ENCODE peak calls at places on chromosomes 5 and 9, in four cellular contexts. One of them, this sample, is unnamed.

GRCh38 chr5:112762113-112762810 is 24.6 kb downstream of the APC start:
- DNase-seq in astrocyte of the spinal cord: peak
- DNase-seq in CD4-positive, alpha-beta memory T cell: no peak
- DNase-seq in NT2/D1: no peak
- DNase-seq in this sample: no peak

GRCh38 chr5:530001-530400 is 5.8 kb upstream of the SLC9A3 start:
- DNase-seq in CD4-positive, alpha-beta memory T cell: no peak
- DNase-seq in NT2/D1: no peak
- DNase-seq in astrocyte of the spinal cord: no peak
- DNase-seq in this sample: no peak

GRCh38 chr9:79573697-79573976 is 1.9 kb downstream of the TLE4 start:
- DNase-seq in astrocyte of the spinal cord: peak
- DNase-seq in NT2/D1: no peak
- DNase-seq in CD4-positive, alpha-beta memory T cell: no peak
- DNase-seq in this sample: peak

GRCh38 chr5:141512390-141513020 is 23.6 kb downstream of the PCDHGC5 start:
- DNase-seq in NT2/D1: peak
- DNase-seq in CD4-positive, alpha-beta memory T cell: peak
- DNase-seq in astrocyte of the spinal cord: peak
- DNase-seq in this sample: no peak

GRCh38 chr9:114634387-114634786 is 23.2 kb downstream of the TEX53 start:
- DNase-seq in NT2/D1: no peak
- DNase-seq in CD4-positive, alpha-beta memory T cell: no peak
- DNase-seq in astrocyte of the spinal cord: no peak
- DNase-seq in this sample: no peak

GRCh38 chr5:179610903-179611265 is 12.6 kb downstream of the HNRNPH1 start:
- DNase-seq in astrocyte of the spinal cord: no peak
- DNase-seq in NT2/D1: no peak
- DNase-seq in CD4-positive, alpha-beta memory T cell: no peak
- DNase-seq in this sample: no peak

GRCh38 chr5:75243100-75243499 is 6.4 kb upstream of the ANKRD31 start:
- DNase-seq in astrocyte of the spinal cord: no peak
- DNase-seq in NT2/D1: no peak
- DNase-seq in CD4-positive, alpha-beta memory T cell: no peak
- DNase-seq in this sample: no peak

GRCh38 chr9:20781086-20781485 is 97.0 kb downstream of the FOCAD start:
- DNase-seq in NT2/D1: no peak
- DNase-seq in astrocyte of the spinal cord: no peak
- DNase-seq in CD4-positive, alpha-beta memory T cell: no peak
- DNase-seq in this sample: no peak

GRCh38 chr9:21286654-21287053 is 18.5 kb downstream of the IFNA5 start:
- DNase-seq in CD4-positive, alpha-beta memory T cell: no peak
- DNase-seq in NT2/D1: no peak
- DNase-seq in astrocyte of the spinal cord: no peak
- DNase-seq in this sample: no peak

GRCh38 chr9:99544526-99544925 is 277.2 kb upstream of the NR4A3 start:
- DNase-seq in CD4-positive, alpha-beta memory T cell: no peak
- DNase-seq in NT2/D1: no peak
- DNase-seq in astrocyte of the spinal cord: no peak
- DNase-seq in this sample: no peak

DNA sequence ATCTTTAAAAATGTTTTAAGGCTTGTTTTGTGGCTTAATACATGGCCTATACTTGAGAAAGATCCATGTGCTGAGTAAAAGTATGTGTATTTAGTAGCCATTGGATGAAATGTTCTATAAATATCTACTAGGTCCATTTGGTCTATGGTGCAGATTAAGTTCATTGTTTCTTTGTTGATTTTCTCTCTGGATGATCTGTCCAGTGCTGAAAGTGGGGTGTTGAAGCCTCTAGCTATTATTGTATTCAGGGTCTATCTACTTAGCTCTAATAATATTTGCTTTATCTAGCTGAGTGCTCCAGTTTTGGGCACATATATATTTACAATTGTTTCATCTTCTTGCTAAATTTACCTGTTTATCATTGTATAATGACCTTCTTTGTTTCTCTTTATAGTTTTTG is 272.2 kb upstream of the NR4A3 start:
- DNase-seq in NT2/D1: no peak
- DNase-seq in astrocyte of the spinal cord: peak
- DNase-seq in CD4-positive, alpha-beta memory T cell: no peak
- DNase-seq in this sample: no peak
- H3K4me3 ChIP-seq in NT2/D1: no peak
- H3K4me3 ChIP-seq in astrocyte of the spinal cord: no peak
- H3K4me3 ChIP-seq in CD4-positive, alpha-beta memory T cell: no peak
- H3K4me3 ChIP-seq in this sample: no peak

DNA sequence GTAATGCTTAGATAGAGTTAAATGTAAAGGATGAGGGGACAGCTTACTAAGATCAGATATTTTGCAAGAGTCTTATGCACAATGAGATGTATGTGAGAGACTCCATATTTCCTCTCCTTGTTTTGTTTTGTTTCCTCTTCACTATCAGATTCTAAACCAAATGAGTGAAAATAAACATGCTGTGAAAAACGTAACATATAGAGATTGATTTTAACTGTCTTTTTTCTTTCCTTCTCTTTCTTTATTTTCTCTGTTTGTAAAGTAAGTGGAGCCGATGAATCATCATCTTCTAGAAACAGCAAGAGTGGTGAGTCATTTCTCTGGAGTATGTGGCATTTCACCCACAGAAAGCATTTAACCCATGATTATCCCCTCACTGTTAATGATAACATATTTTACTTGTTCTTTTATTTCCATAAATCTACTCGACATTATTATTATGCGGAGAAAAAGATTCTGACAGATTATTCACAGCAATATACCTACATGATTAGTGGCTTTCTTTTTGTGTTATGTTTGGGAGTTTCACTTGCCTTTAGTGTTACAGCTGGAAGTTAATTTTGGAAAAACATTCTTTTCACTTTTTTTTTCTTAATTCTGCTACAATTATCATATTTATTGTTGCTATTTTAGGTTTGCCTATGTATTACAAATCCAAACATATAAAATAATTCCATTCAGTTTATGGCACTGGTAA is 2.1 kb upstream of the ANXA1 start:
- DNase-seq in CD4-positive, alpha-beta memory T cell: peak
- DNase-seq in astrocyte of the spinal cord: peak
- DNase-seq in NT2/D1: no peak
- DNase-seq in this sample: no peak
- H3K4me3 ChIP-seq in CD4-positive, alpha-beta memory T cell: peak
- H3K4me3 ChIP-seq in astrocyte of the spinal cord: no peak
- H3K4me3 ChIP-seq in NT2/D1: no peak
- H3K4me3 ChIP-seq in this sample: peak

GRCh38 chr9:122158202-122158601 is 1.4 kb downstream of the NDUFA8 start:
- DNase-seq in astrocyte of the spinal cord: peak
- DNase-seq in CD4-positive, alpha-beta memory T cell: peak
- DNase-seq in NT2/D1: peak
- DNase-seq in this sample: no peak
- H3K4me3 ChIP-seq in astrocyte of the spinal cord: no peak
- H3K4me3 ChIP-seq in CD4-positive, alpha-beta memory T cell: no peak
- H3K4me3 ChIP-seq in NT2/D1: no peak
- H3K4me3 ChIP-seq in this sample: peak

GRCh38 chr5:178240341-178240741 is 7.7 kb upstream of the PHYKPL start:
- DNase-seq in NT2/D1: no peak
- DNase-seq in astrocyte of the spinal cord: no peak
- DNase-seq in CD4-positive, alpha-beta memory T cell: no peak
- DNase-seq in this sample: no peak
- H3K4me3 ChIP-seq in NT2/D1: no peak
- H3K4me3 ChIP-seq in astrocyte of the spinal cord: no peak
- H3K4me3 ChIP-seq in CD4-positive, alpha-beta memory T cell: no peak
- H3K4me3 ChIP-seq in this sample: no peak

DNA sequence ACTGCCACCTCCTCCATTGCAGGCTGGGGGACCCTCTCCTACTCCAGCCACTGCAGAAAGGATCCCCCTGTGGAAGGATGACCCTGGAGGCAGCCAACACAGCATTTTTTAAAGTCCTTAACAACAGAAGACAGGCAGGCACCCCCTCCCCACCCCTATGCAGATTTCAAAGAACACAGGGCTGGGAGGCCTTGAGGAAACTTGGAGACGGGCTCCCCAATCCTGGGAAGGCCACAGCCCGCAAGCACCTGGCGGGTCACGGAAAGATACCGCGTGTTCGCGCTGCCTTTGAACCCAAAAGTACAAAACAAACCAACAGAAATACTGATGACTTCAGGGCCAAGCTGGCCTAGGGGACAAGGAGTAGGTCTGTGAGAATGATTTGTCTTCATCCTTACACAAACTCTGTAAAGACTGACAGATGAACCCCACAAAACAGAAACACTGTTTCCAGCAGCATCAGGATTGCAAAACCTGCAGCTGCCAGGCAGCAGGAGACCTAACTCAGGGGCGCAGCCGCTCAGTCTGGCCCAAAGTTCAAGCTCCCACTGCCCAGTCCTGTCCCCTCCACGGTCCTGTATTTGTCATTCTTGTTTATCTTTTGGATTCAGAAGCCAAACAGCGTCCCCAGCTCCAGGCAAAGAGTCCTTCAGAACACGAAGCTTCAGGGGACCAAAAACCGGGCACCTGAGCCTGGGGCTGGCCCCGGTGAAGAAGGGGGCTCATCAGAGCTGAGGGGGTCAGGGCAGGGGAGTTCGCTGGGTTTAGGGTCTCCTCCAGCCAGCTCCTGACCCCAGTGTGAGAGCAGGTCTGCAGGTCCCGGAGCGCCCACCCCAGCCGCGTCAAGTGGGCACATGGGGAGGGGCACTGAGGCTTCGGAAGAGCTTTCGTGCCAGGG is 13.6 kb downstream of the VAV2 start:
- DNase-seq in NT2/D1: no peak
- DNase-seq in astrocyte of the spinal cord: no peak
- DNase-seq in CD4-positive, alpha-beta memory T cell: no peak
- DNase-seq in this sample: no peak
- H3K4me3 ChIP-seq in NT2/D1: no peak
- H3K4me3 ChIP-seq in astrocyte of the spinal cord: no peak
- H3K4me3 ChIP-seq in CD4-positive, alpha-beta memory T cell: no peak
- H3K4me3 ChIP-seq in this sample: peak

DNA sequence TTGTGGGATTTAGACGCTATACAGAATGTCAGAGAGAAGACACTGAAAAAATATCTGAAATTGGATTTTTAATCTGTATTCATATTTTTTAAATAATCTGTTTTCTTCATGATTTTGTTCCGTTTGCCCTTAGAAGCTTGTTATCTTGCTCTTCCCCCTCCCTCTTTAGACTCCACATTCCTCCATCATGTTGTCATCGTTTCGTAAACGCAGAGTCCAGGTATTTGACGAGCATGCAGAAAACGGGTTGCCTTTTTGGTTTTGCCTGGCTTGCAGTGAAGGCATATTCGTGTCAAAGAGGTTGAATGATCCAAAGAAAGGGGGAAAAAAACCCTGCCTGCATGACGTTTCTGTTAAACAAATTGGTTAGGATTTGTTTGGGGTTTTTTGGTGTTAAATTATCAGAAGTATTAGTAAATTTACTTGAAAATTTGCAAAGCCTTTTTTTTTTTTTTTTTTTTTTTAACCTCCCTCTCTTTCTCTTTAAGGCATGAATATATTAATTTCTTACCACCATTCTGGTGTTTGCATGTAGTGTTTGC is 2.9 kb downstream of the SPTAN1 start:
- DNase-seq in CD4-positive, alpha-beta memory T cell: no peak
- DNase-seq in astrocyte of the spinal cord: peak
- DNase-seq in NT2/D1: peak
- DNase-seq in this sample: no peak
- H3K4me3 ChIP-seq in CD4-positive, alpha-beta memory T cell: no peak
- H3K4me3 ChIP-seq in astrocyte of the spinal cord: peak
- H3K4me3 ChIP-seq in NT2/D1: no peak
- H3K4me3 ChIP-seq in this sample: peak

DNA sequence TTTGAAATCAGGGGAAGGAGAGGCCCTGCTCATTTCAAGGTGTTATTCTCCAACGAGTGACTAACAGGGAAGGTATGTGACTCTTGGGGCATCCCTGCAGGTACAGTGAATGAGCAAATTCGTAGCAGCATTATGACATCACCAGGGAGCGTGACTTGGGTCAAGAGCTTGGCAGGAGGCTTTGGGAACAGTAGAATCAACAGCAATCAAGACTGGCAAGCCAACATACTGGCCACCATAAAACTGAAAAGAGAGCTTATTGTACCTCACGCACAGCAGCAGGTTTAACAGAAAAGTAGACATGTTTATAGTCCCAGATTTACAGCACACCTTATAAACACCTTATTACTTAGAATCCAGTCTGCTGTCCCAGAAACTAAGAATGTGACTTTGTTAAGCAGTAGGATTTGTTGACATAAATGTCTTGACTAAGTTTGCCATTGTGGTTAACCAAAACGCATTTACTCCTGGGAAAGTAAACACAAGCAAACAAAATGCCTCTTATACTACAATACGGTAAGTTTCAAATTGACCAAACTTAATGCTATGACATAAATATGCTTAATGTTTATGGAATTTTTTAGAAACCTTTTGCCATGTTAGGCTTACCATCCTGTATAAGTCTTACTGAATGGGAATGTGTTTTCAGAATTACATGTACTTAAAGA is 297.8 kb downstream of the NPR3 start:
- DNase-seq in CD4-positive, alpha-beta memory T cell: no peak
- DNase-seq in NT2/D1: peak
- DNase-seq in astrocyte of the spinal cord: peak
- DNase-seq in this sample: no peak
- H3K4me3 ChIP-seq in CD4-positive, alpha-beta memory T cell: no peak
- H3K4me3 ChIP-seq in NT2/D1: no peak
- H3K4me3 ChIP-seq in astrocyte of the spinal cord: no peak
- H3K4me3 ChIP-seq in this sample: no peak

GRCh38 chr9:92483896-92484545 is 1.7 kb upstream of the ASPN start:
- DNase-seq in astrocyte of the spinal cord: peak
- DNase-seq in NT2/D1: no peak
- DNase-seq in CD4-positive, alpha-beta memory T cell: no peak
- DNase-seq in this sample: no peak

GRCh38 chr9:92484563-92484962 is 2.3 kb upstream of the ASPN start:
- DNase-seq in astrocyte of the spinal cord: no peak
- DNase-seq in CD4-positive, alpha-beta memory T cell: no peak
- DNase-seq in NT2/D1: no peak
- DNase-seq in this sample: no peak

GRCh38 chr9:92480332-92480771 is 2.0 kb downstream of the ASPN start:
- DNase-seq in CD4-positive, alpha-beta memory T cell: no peak
- DNase-seq in NT2/D1: no peak
- DNase-seq in astrocyte of the spinal cord: peak
- DNase-seq in this sample: no peak

GRCh38 chr9:92482336-92482735 is at the start of gene ASPN:
- DNase-seq in CD4-positive, alpha-beta memory T cell: no peak
- DNase-seq in NT2/D1: no peak
- DNase-seq in astrocyte of the spinal cord: peak
- DNase-seq in this sample: no peak

GRCh38 chr9:92481029-92481633 is 1.2 kb downstream of the ASPN start:
- DNase-seq in CD4-positive, alpha-beta memory T cell: no peak
- DNase-seq in astrocyte of the spinal cord: peak
- DNase-seq in NT2/D1: no peak
- DNase-seq in this sample: no peak
- H3K4me3 ChIP-seq in CD4-positive, alpha-beta memory T cell: no peak
- H3K4me3 ChIP-seq in astrocyte of the spinal cord: no peak
- H3K4me3 ChIP-seq in NT2/D1: no peak
- H3K4me3 ChIP-seq in this sample: peak

DNA sequence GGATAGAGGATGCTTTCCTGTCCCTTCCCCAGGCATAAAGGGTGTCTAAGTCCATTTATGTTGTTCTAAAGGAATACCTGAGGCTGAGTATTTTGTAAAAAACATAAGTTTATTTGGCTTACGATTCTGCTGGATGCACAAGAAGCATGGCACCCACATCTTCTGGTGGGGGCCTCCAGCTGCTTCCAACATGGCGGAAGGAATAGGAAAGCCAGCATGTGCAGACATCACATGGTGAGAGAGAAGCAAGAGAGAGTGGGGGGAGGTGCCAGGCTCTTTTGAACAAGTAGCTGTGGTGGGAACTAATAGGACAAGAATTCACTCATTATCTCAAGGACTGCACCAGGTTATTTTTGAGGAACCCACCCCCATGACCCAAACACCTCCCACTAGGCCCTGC is 77.2 kb downstream of the ADCY2 start:
- DNase-seq in CD4-positive, alpha-beta memory T cell: no peak
- DNase-seq in NT2/D1: no peak
- DNase-seq in astrocyte of the spinal cord: no peak
- DNase-seq in this sample: no peak
- H3K4me3 ChIP-seq in CD4-positive, alpha-beta memory T cell: no peak
- H3K4me3 ChIP-seq in NT2/D1: no peak
- H3K4me3 ChIP-seq in astrocyte of the spinal cord: no peak
- H3K4me3 ChIP-seq in this sample: no peak

This sample was measured in esophagus muscularis mucosa.